ENCODE peak calls at places on chromosomes 12 and 14, in five cellular contexts. X is astrocyte, M is OCI-M1, Q is foreskin keratinocyte, Z is naive B cell. D is an unnamed sample.

GRCh38 chr12:25994252-25994651 is 35.8 kb downstream of the RASSF8 start:
- DNase-seq in X (peak), M (no peak), Q (no peak), Z (no peak), D (peak)

GRCh38 chr12:106289196-106289681 is 13.3 kb upstream of the TCP11L2 start:
- DNase-seq in X (peak), M (peak), Q (no peak), Z (no peak), D (no peak)

GRCh38 chr14:105211086-105211757 is 30.1 kb upstream of the NUDT14 start:
- DNase-seq in X (no peak), M (no peak), Q (no peak), Z (no peak), D (no peak)

GRCh38 chr12:57461904-57462306 is 2.3 kb downstream of the GLI1 start:
- DNase-seq in X (peak), M (no peak), Q (peak), Z (peak), D (no peak)

GRCh38 chr12:47776471-47777143 is 3.6 kb downstream of the SLC48A1 start:
- DNase-seq in X (no peak), M (peak), Q (no peak), Z (no peak), D (peak)

GRCh38 chr12:48525332-48525731 is at the start of gene OR8S1:
- DNase-seq in X (no peak), M (no peak), Q (no peak), Z (no peak), D (no peak)

GRCh38 chr14:92668266-92668973 is 80.0 kb downstream of the LGMN start:
- DNase-seq in X (no peak), M (peak), Q (no peak), Z (no peak), D (no peak)

GRCh38 chr14:65411656-65412188 is 808 bp upstream of the FUT8 start:
- DNase-seq in X (peak), M (peak), Q (peak), Z (peak), D (peak)

GRCh38 chr14:34569750-34570149 is 30.2 kb upstream of the EAPP start:
- DNase-seq in X (no peak), M (no peak), Q (no peak), Z (no peak), D (no peak)

GRCh38 chr12:92739099-92739498 is 36.3 kb downstream of the PLEKHG7 start:
- DNase-seq in X (no peak), M (peak), Q (no peak), Z (no peak), D (peak)

GRCh38 chr14:31243860-31244259 is 36.3 kb upstream of the HECTD1 start:
- DNase-seq in X (no peak), M (no peak), Q (peak), Z (no peak), D (no peak)

GRCh38 chr12:95480230-95480629 is 6.3 kb downstream of the METAP2 start:
- DNase-seq in X (peak), M (no peak), Q (no peak), Z (no peak), D (no peak)

GRCh38 chr14:73717247-73717646 is 3.1 kb upstream of the PNMA1 start:
- DNase-seq in X (no peak), M (peak), Q (no peak), Z (no peak), D (no peak)

GRCh38 chr12:77232045-77232444 is 166.7 kb upstream of the E2F7 start:
- DNase-seq in X (peak), M (no peak), Q (no peak), Z (no peak), D (peak)

GRCh38 chr12:54701940-54702592 is 53.9 kb upstream of the DCD start:
- DNase-seq in X (peak), M (peak), Q (no peak), Z (peak), D (peak)

GRCh38 chr12:100794441-100795192 is at the start of gene ANO4:
- DNase-seq in X (no peak), M (no peak), Q (no peak), Z (no peak), D (peak)

GRCh38 chr14:97634786-97635185 is 837.6 kb downstream of the VRK1 start:
- DNase-seq in X (no peak), M (peak), Q (no peak), Z (no peak), D (no peak)

GRCh38 chr14:103121161-103121845 is 2.0 kb upstream of the TNFAIP2 start:
- DNase-seq in X (no peak), M (no peak), Q (no peak), Z (no peak), D (no peak)

GRCh38 chr12:131929530-131930456 is 717 bp downstream of the PUS1 start:
- DNase-seq in X (no peak), M (peak), Q (peak), Z (peak), D (peak)

GRCh38 chr12:30908389-30909087 is 18.0 kb upstream of the TSPAN11 start:
- DNase-seq in X (peak), M (no peak), Q (no peak), Z (no peak), D (peak)

GRCh38 chr12:124404162-124404561 is 109.3 kb downstream of the RFLNA start:
- DNase-seq in X (no peak), M (no peak), Q (no peak), Z (no peak), D (peak)

D was measured in AG20443.